ENCODE peak calls at places on chromosomes 16 and 17, in seven cellular contexts. Z is hepatic stellate cell; G is T follicular helper cell; K is NCI-H2081; R is iPS DF 6.9; Y is thoracic aorta; V is activated CD4-positive, alpha-beta T cell treated with anti-CD3 and anti-CD28 coated beads for 24 hours. U is an unnamed sample.

GRCh38 chr16:31215287-31216115 is 1.4 kb downstream of the PYDC1 start:
- DNase-seq in Z (peak), G (no peak), K (no peak), R (peak), Y (no peak), V (no peak), U (no peak)

GRCh38 chr17:82358467-82359350 is at the start of gene TEX19:
- DNase-seq in Z (no peak), G (no peak), K (peak), R (no peak), Y (no peak), V (no peak), U (no peak)

GRCh38 chr17:68580236-68580903 is 20.8 kb downstream of the FAM20A start:
- DNase-seq in Z (no peak), G (no peak), K (no peak), R (no peak), Y (no peak), V (no peak), U (no peak)

GRCh38 chr16:29905668-29906067 is 5.4 kb downstream of the ASPHD1 start:
- DNase-seq in Z (no peak), G (no peak), K (no peak), R (no peak), Y (no peak), V (no peak), U (no peak)

GRCh38 chr17:68431661-68432071 is 25.6 kb downstream of the WIPI1 start:
- DNase-seq in Z (no peak), G (peak), K (peak), R (no peak), Y (no peak), V (no peak), U (no peak)

GRCh38 chr16:31439519-31439918 is 3.1 kb downstream of the ZNF843 start:
- DNase-seq in Z (no peak), G (no peak), K (no peak), R (no peak), Y (no peak), V (no peak), U (no peak)

GRCh38 chr16:57268804-57269800 is 15.4 kb downstream of the PLLP start:
- DNase-seq in Z (no peak), G (no peak), K (no peak), R (no peak), Y (no peak), V (no peak), U (no peak)

GRCh38 chr17:40515491-40516041 is 14.1 kb upstream of the TNS4 start:
- DNase-seq in Z (no peak), G (peak), K (no peak), R (no peak), Y (no peak), V (peak), U (no peak)

U was measured in stimulated activated CD8-positive, alpha-beta memory T cell treated with anti-CD3 and anti-CD28 coated beads, Interleukin-7, amount 100 ng/mL, for 24 hours.